ENCODE peak calls at places on chromosomes 4 and X, in six cellular contexts. One of them, this sample, is unnamed. For H3K4me1, the result is how much of the 10 kb centered on the place peaks cover.

GRCh38 chr4:9608300-9608699 is 164.1 kb downstream of the DEFB131A start:
- DNase-seq in GM23338: no peak
- DNase-seq in small intestine: no peak
- DNase-seq in endodermal cell: no peak
- DNase-seq in CD8-positive, alpha-beta T cell: no peak
- DNase-seq in kidney: no peak
- DNase-seq in this sample: no peak

GRCh38 chrX:22122510-22122909 is 90.4 kb downstream of the PHEX start:
- DNase-seq in GM23338: no peak
- DNase-seq in small intestine: no peak
- DNase-seq in endodermal cell: no peak
- DNase-seq in CD8-positive, alpha-beta T cell: no peak
- DNase-seq in kidney: no peak
- DNase-seq in this sample: no peak

GRCh38 chrX:25941559-25942250 is 196.4 kb upstream of the MAGEB18 start:
- DNase-seq in GM23338: no peak
- DNase-seq in small intestine: no peak
- DNase-seq in endodermal cell: no peak
- DNase-seq in CD8-positive, alpha-beta T cell: no peak
- DNase-seq in kidney: no peak
- DNase-seq in this sample: no peak

GRCh38 chr4:147963839-147964238 is 232.0 kb downstream of the ARHGAP10 start:
- DNase-seq in GM23338: no peak
- DNase-seq in small intestine: no peak
- DNase-seq in endodermal cell: no peak
- DNase-seq in CD8-positive, alpha-beta T cell: no peak
- DNase-seq in kidney: no peak
- DNase-seq in this sample: no peak

GRCh38 chr4:108118505-108118904 is 50.2 kb downstream of the LEF1 start:
- DNase-seq in GM23338: no peak
- DNase-seq in small intestine: peak
- DNase-seq in endodermal cell: no peak
- DNase-seq in CD8-positive, alpha-beta T cell: peak
- DNase-seq in kidney: no peak
- DNase-seq in this sample: peak

GRCh38 chrX:5650904-5651303 is 577.8 kb downstream of the NLGN4X start:
- DNase-seq in GM23338: peak
- DNase-seq in small intestine: no peak
- DNase-seq in endodermal cell: peak
- DNase-seq in CD8-positive, alpha-beta T cell: no peak
- DNase-seq in kidney: no peak
- DNase-seq in this sample: no peak

GRCh38 chrX:389021-389441 is 2.3 kb upstream of the PPP2R3B start:
- DNase-seq in GM23338: no peak
- DNase-seq in small intestine: no peak
- DNase-seq in endodermal cell: no peak
- DNase-seq in CD8-positive, alpha-beta T cell: no peak
- DNase-seq in kidney: no peak
- DNase-seq in this sample: no peak

GRCh38 chr4:56243107-56243506 is 144.2 kb downstream of the AASDH start:
- DNase-seq in GM23338: no peak
- DNase-seq in small intestine: no peak
- DNase-seq in endodermal cell: no peak
- DNase-seq in CD8-positive, alpha-beta T cell: no peak
- DNase-seq in kidney: no peak
- DNase-seq in this sample: no peak

GRCh38 chrX:127459784-127460183 is 592.4 kb downstream of the ACTRT1 start:
- DNase-seq in GM23338: peak
- DNase-seq in small intestine: no peak
- DNase-seq in endodermal cell: peak
- DNase-seq in CD8-positive, alpha-beta T cell: no peak
- DNase-seq in kidney: no peak
- DNase-seq in this sample: no peak

GRCh38 chr4:6594826-6595355 is 19.9 kb downstream of the MAN2B2 start:
- DNase-seq in GM23338: no peak
- DNase-seq in small intestine: no peak
- DNase-seq in endodermal cell: no peak
- DNase-seq in CD8-positive, alpha-beta T cell: no peak
- DNase-seq in kidney: no peak
- DNase-seq in this sample: no peak

GRCh38 chr4:147799986-147800555 is 68.2 kb downstream of the ARHGAP10 start:
- DNase-seq in GM23338: no peak
- DNase-seq in small intestine: peak
- DNase-seq in endodermal cell: no peak
- DNase-seq in CD8-positive, alpha-beta T cell: peak
- DNase-seq in kidney: no peak
- DNase-seq in this sample: peak

GRCh38 chrX:134676440-134676839 is 18.2 kb upstream of the PLAC1 start:
- DNase-seq in GM23338: no peak
- DNase-seq in small intestine: no peak
- DNase-seq in endodermal cell: no peak
- DNase-seq in CD8-positive, alpha-beta T cell: no peak
- DNase-seq in kidney: no peak
- DNase-seq in this sample: no peak

GRCh38 chr4:88881227-88881569 is 175.8 kb downstream of the FAM13A start:
- DNase-seq in GM23338: no peak
- DNase-seq in small intestine: no peak
- DNase-seq in endodermal cell: no peak
- DNase-seq in CD8-positive, alpha-beta T cell: no peak
- DNase-seq in kidney: no peak
- DNase-seq in this sample: no peak

GRCh38 chr4:19259920-19260319 is 991.8 kb upstream of the SLIT2 start:
- DNase-seq in GM23338: no peak
- DNase-seq in small intestine: no peak
- DNase-seq in endodermal cell: no peak
- DNase-seq in CD8-positive, alpha-beta T cell: no peak
- DNase-seq in kidney: no peak
- DNase-seq in this sample: no peak

GRCh38 chr4:973431-974397 is at the start of gene DGKQ:
- DNase-seq in GM23338: peak
- DNase-seq in small intestine: peak
- DNase-seq in endodermal cell: peak
- DNase-seq in CD8-positive, alpha-beta T cell: peak
- DNase-seq in kidney: peak
- DNase-seq in this sample: peak

GRCh38 chr4:48342559-48342878 is 1.2 kb downstream of the SLAIN2 start:
- DNase-seq in GM23338: no peak
- DNase-seq in small intestine: no peak
- DNase-seq in endodermal cell: no peak
- DNase-seq in CD8-positive, alpha-beta T cell: peak
- DNase-seq in kidney: no peak
- DNase-seq in this sample: peak

GRCh38 chrX:118392726-118393125 is 46.8 kb downstream of the WDR44 start:
- DNase-seq in GM23338: no peak
- DNase-seq in small intestine: no peak
- DNase-seq in endodermal cell: no peak
- DNase-seq in CD8-positive, alpha-beta T cell: no peak
- DNase-seq in kidney: no peak
- DNase-seq in this sample: no peak

GRCh38 chr4:42167709-42168108 is 15.3 kb upstream of the BEND4 start:
- DNase-seq in GM23338: no peak
- DNase-seq in small intestine: no peak
- DNase-seq in endodermal cell: no peak
- DNase-seq in CD8-positive, alpha-beta T cell: no peak
- DNase-seq in kidney: no peak
- DNase-seq in this sample: no peak

GRCh38 chrX:16695079-16695676 is 17.3 kb downstream of the CTPS2 start:
- DNase-seq in GM23338: peak
- DNase-seq in small intestine: peak
- DNase-seq in endodermal cell: peak
- DNase-seq in CD8-positive, alpha-beta T cell: peak
- DNase-seq in kidney: no peak
- DNase-seq in this sample: peak

GRCh38 chr4:10866691-10867090 is 182.1 kb upstream of the CLNK start:
- DNase-seq in GM23338: no peak
- DNase-seq in small intestine: no peak
- DNase-seq in endodermal cell: no peak
- DNase-seq in CD8-positive, alpha-beta T cell: no peak
- DNase-seq in kidney: no peak
- DNase-seq in this sample: no peak

GRCh38 chr4:4334798-4335520 is 44.9 kb downstream of the ZBTB49 start:
- DNase-seq in GM23338: peak
- DNase-seq in small intestine: peak
- DNase-seq in endodermal cell: peak
- DNase-seq in CD8-positive, alpha-beta T cell: peak
- DNase-seq in kidney: peak
- DNase-seq in this sample: peak

GRCh38 chr4:158810487-158811215 is 41.8 kb downstream of the FNIP2 start:
- DNase-seq in GM23338: no peak
- DNase-seq in small intestine: peak
- DNase-seq in endodermal cell: no peak
- DNase-seq in CD8-positive, alpha-beta T cell: no peak
- DNase-seq in kidney: peak
- DNase-seq in this sample: no peak

GRCh38 chrX:36199926-36200325 is 280.4 kb downstream of the CFAP47 start:
- DNase-seq in GM23338: no peak
- DNase-seq in small intestine: no peak
- DNase-seq in endodermal cell: no peak
- DNase-seq in CD8-positive, alpha-beta T cell: no peak
- DNase-seq in kidney: no peak
- DNase-seq in this sample: no peak

GRCh38 chr4:173167793-173168395 is 717 bp upstream of the GALNT7 start:
- DNase-seq in GM23338: peak
- DNase-seq in small intestine: peak
- DNase-seq in endodermal cell: peak
- DNase-seq in CD8-positive, alpha-beta T cell: peak
- DNase-seq in kidney: peak
- DNase-seq in this sample: peak

GRCh38 chr4:21888195-21888976 is 60.2 kb downstream of the KCNIP4 start:
- DNase-seq in GM23338: no peak
- DNase-seq in small intestine: no peak
- DNase-seq in endodermal cell: no peak
- DNase-seq in CD8-positive, alpha-beta T cell: no peak
- DNase-seq in kidney: no peak
- DNase-seq in this sample: no peak

GRCh38 chrX:125289209-125289608 is 30.5 kb upstream of the TEX13C start:
- DNase-seq in GM23338: no peak
- DNase-seq in small intestine: no peak
- DNase-seq in endodermal cell: no peak
- DNase-seq in CD8-positive, alpha-beta T cell: no peak
- DNase-seq in kidney: no peak
- DNase-seq in this sample: no peak

GRCh38 chrX:73068467-73069364 is 10.6 kb downstream of the PABPC1L2A start:
- DNase-seq in GM23338: no peak
- DNase-seq in small intestine: no peak
- DNase-seq in endodermal cell: no peak
- DNase-seq in CD8-positive, alpha-beta T cell: no peak
- DNase-seq in kidney: peak
- DNase-seq in this sample: no peak

GRCh38 chr4:69089388-69089787 is 6.9 kb upstream of the UGT2B7 start:
- DNase-seq in GM23338: no peak
- DNase-seq in small intestine: peak
- DNase-seq in endodermal cell: no peak
- DNase-seq in CD8-positive, alpha-beta T cell: no peak
- DNase-seq in kidney: no peak
- DNase-seq in this sample: no peak

GRCh38 chr4:36399762-36400353 is 118.4 kb downstream of the DTHD1 start:
- DNase-seq in GM23338: peak
- DNase-seq in small intestine: peak
- DNase-seq in endodermal cell: peak
- DNase-seq in CD8-positive, alpha-beta T cell: peak
- DNase-seq in kidney: no peak
- DNase-seq in this sample: peak

GRCh38 chr4:1544861-1545275 is 138.6 kb upstream of the NKX1-1 start:
- DNase-seq in GM23338: no peak
- DNase-seq in small intestine: peak
- DNase-seq in endodermal cell: no peak
- DNase-seq in CD8-positive, alpha-beta T cell: peak
- DNase-seq in kidney: peak
- DNase-seq in this sample: no peak

GRCh38 chr4:19694829-19695228 is 556.9 kb upstream of the SLIT2 start:
- DNase-seq in GM23338: no peak
- DNase-seq in small intestine: no peak
- DNase-seq in endodermal cell: no peak
- DNase-seq in CD8-positive, alpha-beta T cell: no peak
- DNase-seq in kidney: no peak
- DNase-seq in this sample: no peak

GRCh38 chrX:18422325-18422724 is 3.1 kb upstream of the CDKL5 start:
- DNase-seq in GM23338: no peak
- DNase-seq in small intestine: no peak
- DNase-seq in endodermal cell: no peak
- DNase-seq in CD8-positive, alpha-beta T cell: no peak
- DNase-seq in kidney: no peak
- DNase-seq in this sample: no peak

GRCh38 chrX:39899876-39900787 is 197.6 kb downstream of the BCOR start:
- DNase-seq in GM23338: no peak
- DNase-seq in small intestine: peak
- DNase-seq in endodermal cell: no peak
- DNase-seq in CD8-positive, alpha-beta T cell: no peak
- DNase-seq in kidney: no peak
- DNase-seq in this sample: no peak
- H3K4me1 ChIP-seq in GM23338: under half
- H3K4me1 ChIP-seq in small intestine: under half
- H3K4me1 ChIP-seq in endodermal cell: under half
- H3K4me1 ChIP-seq in CD8-positive, alpha-beta T cell: under half
- H3K4me1 ChIP-seq in kidney: under half
- H3K4me1 ChIP-seq in this sample: under half

GRCh38 chr4:174279433-174279832 is 4.0 kb downstream of the FBXO8 start:
- DNase-seq in GM23338: no peak
- DNase-seq in small intestine: no peak
- DNase-seq in endodermal cell: no peak
- DNase-seq in CD8-positive, alpha-beta T cell: no peak
- DNase-seq in kidney: no peak
- DNase-seq in this sample: no peak
- H3K4me3 ChIP-seq in GM23338: no peak
- H3K4me3 ChIP-seq in small intestine: no peak
- H3K4me3 ChIP-seq in endodermal cell: no peak
- H3K4me3 ChIP-seq in CD8-positive, alpha-beta T cell: no peak
- H3K4me3 ChIP-seq in kidney: no peak
- H3K4me3 ChIP-seq in this sample: no peak

GRCh38 chr4:142548491-142548890 is 297.6 kb downstream of the INPP4B start:
- DNase-seq in GM23338: no peak
- DNase-seq in small intestine: no peak
- DNase-seq in endodermal cell: no peak
- DNase-seq in CD8-positive, alpha-beta T cell: no peak
- DNase-seq in kidney: no peak
- DNase-seq in this sample: no peak
- H3K27ac ChIP-seq in GM23338: no peak
- H3K27ac ChIP-seq in small intestine: no peak
- H3K27ac ChIP-seq in endodermal cell: no peak
- H3K27ac ChIP-seq in CD8-positive, alpha-beta T cell: no peak
- H3K27ac ChIP-seq in kidney: no peak
- H3K27ac ChIP-seq in this sample: no peak

GRCh38 chrX:9072281-9072680 is 38.4 kb upstream of the FAM9B start:
- DNase-seq in GM23338: no peak
- DNase-seq in small intestine: no peak
- DNase-seq in endodermal cell: no peak
- DNase-seq in CD8-positive, alpha-beta T cell: no peak
- DNase-seq in kidney: no peak
- DNase-seq in this sample: no peak

GRCh38 chrX:9071031-9071650 is 37.2 kb upstream of the FAM9B start:
- DNase-seq in GM23338: no peak
- DNase-seq in small intestine: no peak
- DNase-seq in endodermal cell: no peak
- DNase-seq in CD8-positive, alpha-beta T cell: no peak
- DNase-seq in kidney: no peak
- DNase-seq in this sample: no peak
- H3K4me1 ChIP-seq in GM23338: under half
- H3K4me1 ChIP-seq in small intestine: under half
- H3K4me1 ChIP-seq in endodermal cell: under half
- H3K4me1 ChIP-seq in CD8-positive, alpha-beta T cell: under half
- H3K4me1 ChIP-seq in kidney: under half
- H3K4me1 ChIP-seq in this sample: under half

This sample was measured in CD8-positive, alpha-beta memory T cell.